ENCODE peak calls at places on chromosomes 12 and 14, in six cellular contexts. One of them, this sample, is unnamed.

GRCh38 chr12:128920468-128920867 is 67.2 kb downstream of the GLT1D1 start:
- DNase-seq in mesenchymal stem cell: no peak
- DNase-seq in gastrocnemius medialis: peak; percentile 65
- DNase-seq in endodermal cell: no peak
- DNase-seq in cardiac muscle cell: no peak
- DNase-seq in BE2C: no peak
- DNase-seq in this sample: no peak

GRCh38 chr12:100401660-100402059 is 44.8 kb downstream of the SLC17A8 start:
- DNase-seq in endodermal cell: no peak
- DNase-seq in BE2C: no peak
- DNase-seq in gastrocnemius medialis: no peak
- DNase-seq in mesenchymal stem cell: peak; percentile 8
- DNase-seq in cardiac muscle cell: no peak
- DNase-seq in this sample: no peak

GRCh38 chr12:54749191-54749818 is 101.1 kb upstream of the DCD start:
- DNase-seq in endodermal cell: no peak
- DNase-seq in BE2C: peak; percentile 18
- DNase-seq in mesenchymal stem cell: peak; percentile 43
- DNase-seq in cardiac muscle cell: peak; percentile 64
- DNase-seq in gastrocnemius medialis: no peak
- DNase-seq in this sample: no peak

GRCh38 chr14:104350463-104351185 is 212.2 kb downstream of the KIF26A start:
- DNase-seq in BE2C: peak; percentile 13
- DNase-seq in cardiac muscle cell: no peak
- DNase-seq in mesenchymal stem cell: no peak
- DNase-seq in gastrocnemius medialis: no peak
- DNase-seq in endodermal cell: peak; percentile 20
- DNase-seq in this sample: no peak

GRCh38 chr12:86543716-86544115 is 287.5 kb upstream of the MGAT4C start:
- DNase-seq in mesenchymal stem cell: no peak
- DNase-seq in BE2C: no peak
- DNase-seq in gastrocnemius medialis: no peak
- DNase-seq in endodermal cell: no peak
- DNase-seq in cardiac muscle cell: no peak
- DNase-seq in this sample: no peak

GRCh38 chr14:73283592-73284379 is 46.5 kb downstream of the PAPLN start:
- DNase-seq in mesenchymal stem cell: no peak
- DNase-seq in cardiac muscle cell: peak; percentile 33
- DNase-seq in gastrocnemius medialis: no peak
- DNase-seq in BE2C: no peak
- DNase-seq in endodermal cell: peak; percentile 79
- DNase-seq in this sample: no peak

GRCh38 chr12:115325858-115326257 is 641.9 kb upstream of the TBX3 start:
- DNase-seq in gastrocnemius medialis: no peak
- DNase-seq in mesenchymal stem cell: no peak
- DNase-seq in BE2C: no peak
- DNase-seq in cardiac muscle cell: no peak
- DNase-seq in endodermal cell: no peak
- DNase-seq in this sample: no peak

GRCh38 chr12:28351414-28351813 is 161.2 kb downstream of the CCDC91 start:
- DNase-seq in endodermal cell: no peak
- DNase-seq in cardiac muscle cell: no peak
- DNase-seq in mesenchymal stem cell: no peak
- DNase-seq in gastrocnemius medialis: no peak
- DNase-seq in BE2C: no peak
- DNase-seq in this sample: no peak

GRCh38 chr12:82855872-82856271 is 169.2 kb downstream of the TMTC2 start:
- DNase-seq in cardiac muscle cell: no peak
- DNase-seq in gastrocnemius medialis: no peak
- DNase-seq in BE2C: no peak
- DNase-seq in mesenchymal stem cell: no peak
- DNase-seq in endodermal cell: no peak
- DNase-seq in this sample: no peak

GRCh38 chr12:124754949-124755800 is 108.5 kb downstream of the SCARB1 start:
- DNase-seq in mesenchymal stem cell: peak; percentile 97
- DNase-seq in endodermal cell: no peak
- DNase-seq in cardiac muscle cell: no peak
- DNase-seq in BE2C: no peak
- DNase-seq in gastrocnemius medialis: peak; percentile 91
- DNase-seq in this sample: peak; percentile 98

GRCh38 chr14:56975521-56975920 is 165.2 kb upstream of the OTX2 start:
- DNase-seq in mesenchymal stem cell: no peak
- DNase-seq in endodermal cell: no peak
- DNase-seq in BE2C: no peak
- DNase-seq in gastrocnemius medialis: no peak
- DNase-seq in cardiac muscle cell: no peak
- DNase-seq in this sample: no peak

DNA sequence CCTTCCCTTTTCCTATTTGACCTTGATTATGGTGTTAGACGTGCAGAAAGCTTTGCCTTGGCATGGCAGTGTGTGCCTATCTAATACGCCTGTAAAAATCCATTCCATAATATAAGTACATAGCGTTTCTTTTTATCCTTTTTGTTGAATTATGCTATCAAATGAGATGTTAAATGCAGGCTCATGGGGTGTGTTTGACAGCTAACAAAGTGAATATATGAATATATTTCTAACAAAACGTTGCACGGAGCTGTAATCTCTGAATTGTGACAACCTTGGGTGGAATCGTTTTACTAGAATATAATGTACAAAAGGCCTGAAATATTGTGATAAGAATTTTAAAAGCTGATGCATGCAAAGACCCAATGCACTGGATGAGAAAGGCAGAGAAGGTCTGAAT is 763.7 kb upstream of the TMEM132C start:
- DNase-seq in endodermal cell: no peak
- DNase-seq in mesenchymal stem cell: no peak
- DNase-seq in gastrocnemius medialis: no peak
- DNase-seq in BE2C: no peak
- DNase-seq in cardiac muscle cell: no peak
- DNase-seq in this sample: no peak
- H3K27me3 ChIP-seq in endodermal cell: no peaks in the 10 kb centered on the region
- H3K27me3 ChIP-seq in mesenchymal stem cell: no peaks in the 10 kb centered on the region
- H3K27me3 ChIP-seq in gastrocnemius medialis: no peaks in the 10 kb centered on the region
- H3K27me3 ChIP-seq in BE2C: no peaks in the 10 kb centered on the region
- H3K27me3 ChIP-seq in cardiac muscle cell: no peaks in the 10 kb centered on the region
- H3K27me3 ChIP-seq in this sample: no peaks in the 10 kb centered on the region

GRCh38 chr12:131555197-131555820 is 155.6 kb upstream of the SFSWAP start:
- DNase-seq in mesenchymal stem cell: no peak
- DNase-seq in gastrocnemius medialis: no peak
- DNase-seq in endodermal cell: no peak
- DNase-seq in BE2C: no peak
- DNase-seq in cardiac muscle cell: no peak
- DNase-seq in this sample: no peak
- H3K27me3 ChIP-seq in mesenchymal stem cell: peaks cover 11% of the 10 kb centered on the region
- H3K27me3 ChIP-seq in gastrocnemius medialis: no peaks in the 10 kb centered on the region
- H3K27me3 ChIP-seq in endodermal cell: no peaks in the 10 kb centered on the region
- H3K27me3 ChIP-seq in BE2C: no peaks in the 10 kb centered on the region
- H3K27me3 ChIP-seq in cardiac muscle cell: no peaks in the 10 kb centered on the region
- H3K27me3 ChIP-seq in this sample: no peaks in the 10 kb centered on the region

GRCh38 chr12:109627633-109628032 is 54.0 kb downstream of the MVK start:
- DNase-seq in cardiac muscle cell: no peak
- DNase-seq in BE2C: no peak
- DNase-seq in endodermal cell: no peak
- DNase-seq in gastrocnemius medialis: no peak
- DNase-seq in mesenchymal stem cell: no peak
- DNase-seq in this sample: no peak

GRCh38 chr12:109630815-109631214 is 57.2 kb downstream of the MVK start:
- DNase-seq in cardiac muscle cell: no peak
- DNase-seq in gastrocnemius medialis: no peak
- DNase-seq in mesenchymal stem cell: no peak
- DNase-seq in endodermal cell: peak; percentile 68
- DNase-seq in BE2C: no peak
- DNase-seq in this sample: no peak

GRCh38 chr12:109630107-109630506 is 56.5 kb downstream of the MVK start:
- DNase-seq in mesenchymal stem cell: no peak
- DNase-seq in endodermal cell: no peak
- DNase-seq in gastrocnemius medialis: no peak
- DNase-seq in BE2C: no peak
- DNase-seq in cardiac muscle cell: no peak
- DNase-seq in this sample: no peak

GRCh38 chr12:109632299-109632698 is 58.7 kb downstream of the MVK start:
- DNase-seq in gastrocnemius medialis: no peak
- DNase-seq in mesenchymal stem cell: no peak
- DNase-seq in endodermal cell: no peak
- DNase-seq in cardiac muscle cell: no peak
- DNase-seq in BE2C: no peak
- DNase-seq in this sample: no peak

DNA sequence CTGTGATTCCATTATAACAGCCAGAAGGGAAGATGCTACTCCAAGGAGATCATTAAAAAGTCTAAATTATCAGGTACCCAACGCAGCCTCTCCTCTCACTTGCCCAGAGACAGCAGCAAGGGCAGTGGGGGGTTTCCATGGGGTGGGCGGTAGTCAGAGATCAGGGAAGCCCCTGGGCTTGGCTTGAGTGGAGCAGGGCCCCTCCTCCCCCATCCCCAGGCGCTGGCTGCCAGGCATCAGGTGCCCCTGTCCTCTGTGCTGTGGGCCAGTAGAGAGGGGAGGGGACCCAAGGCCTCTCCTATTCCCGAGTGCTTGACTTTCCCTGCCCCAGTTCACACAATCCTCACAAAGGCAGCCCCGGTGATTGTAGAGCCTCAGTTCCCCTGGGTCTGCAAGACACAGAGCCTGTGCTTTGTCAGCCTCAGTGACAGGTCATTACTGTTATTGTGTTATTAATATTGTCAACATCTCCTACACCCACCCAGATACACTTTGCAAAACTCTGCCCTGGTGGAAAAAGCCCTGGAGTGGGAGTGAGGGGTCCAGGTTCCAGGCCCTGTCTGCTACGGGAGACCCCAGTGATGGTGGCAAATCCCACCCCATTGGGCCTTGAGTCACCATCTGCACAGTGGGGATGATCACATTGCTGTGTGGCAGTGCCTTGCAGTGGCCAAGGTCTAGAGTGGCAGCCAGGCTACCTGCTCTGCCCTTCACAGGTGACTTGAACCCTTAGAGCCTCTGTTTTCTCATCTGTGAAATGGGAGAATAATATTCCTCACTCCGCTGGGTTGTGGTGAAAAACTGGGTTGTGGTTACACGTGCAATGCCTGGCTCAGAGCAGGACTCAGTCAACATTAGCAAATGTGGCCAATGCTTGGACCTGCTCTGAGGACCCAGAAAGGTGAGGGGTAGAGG is 57.9 kb downstream of the MVK start:
- DNase-seq in endodermal cell: no peak
- DNase-seq in BE2C: peak; percentile 60
- DNase-seq in mesenchymal stem cell: no peak
- DNase-seq in cardiac muscle cell: no peak
- DNase-seq in gastrocnemius medialis: no peak
- DNase-seq in this sample: no peak
- H3K27me3 ChIP-seq in endodermal cell: no peaks in the 10 kb centered on the region
- H3K27me3 ChIP-seq in BE2C: no peaks in the 10 kb centered on the region
- H3K27me3 ChIP-seq in mesenchymal stem cell: peaks cover 69% of the 10 kb centered on the region
- H3K27me3 ChIP-seq in cardiac muscle cell: no peaks in the 10 kb centered on the region
- H3K27me3 ChIP-seq in gastrocnemius medialis: peaks cover 3% of the 10 kb centered on the region
- H3K27me3 ChIP-seq in this sample: peaks cover 60% of the 10 kb centered on the region

GRCh38 chr14:55048900-55049437 is 2.5 kb upstream of the MAPK1IP1L start:
- DNase-seq in cardiac muscle cell: no peak
- DNase-seq in BE2C: no peak
- DNase-seq in gastrocnemius medialis: no peak
- DNase-seq in endodermal cell: no peak
- DNase-seq in mesenchymal stem cell: no peak
- DNase-seq in this sample: no peak
- H3K27me3 ChIP-seq in cardiac muscle cell: no peaks in the 10 kb centered on the region
- H3K27me3 ChIP-seq in BE2C: no peaks in the 10 kb centered on the region
- H3K27me3 ChIP-seq in gastrocnemius medialis: no peaks in the 10 kb centered on the region
- H3K27me3 ChIP-seq in endodermal cell: no peaks in the 10 kb centered on the region
- H3K27me3 ChIP-seq in mesenchymal stem cell: no peaks in the 10 kb centered on the region
- H3K27me3 ChIP-seq in this sample: no peaks in the 10 kb centered on the region

This sample was measured in esophagus muscularis mucosa.